ENCODE peak calls at places on chromosomes 7 and 10, in six cellular contexts. N is adrenal gland, I is sigmoid colon, E is kidney epithelial cell, K is heart left ventricle, M is MM.1S. J is an unnamed sample.

GRCh38 chr10:90561666-90562065 is 296.2 kb downstream of the HTR7 start:
- DNase-seq in N (no peak), I (no peak), K (no peak), M (no peak), E (no peak), J (no peak)

GRCh38 chr7:2247141-2247985 is 5.3 kb downstream of the NUDT1 start:
- DNase-seq in M (no peak), I (no peak), E (no peak), N (no peak), K (no peak), J (no peak)

GRCh38 chr7:18524248-18524647 is 28.7 kb downstream of the HDAC9 start:
- DNase-seq in N (no peak), M (no peak), E (no peak), K (no peak), I (no peak), J (no peak)

GRCh38 chr7:22630069-22630468 is 96.9 kb upstream of the IL6 start:
- DNase-seq in K (no peak), N (no peak), I (no peak), E (no peak), M (no peak), J (no peak)

GRCh38 chr10:22230331-22230833 is 12.6 kb upstream of the EBLN1 start:
- DNase-seq in I (no peak), E (no peak), N (no peak), M (peak), K (no peak), J (peak)

GRCh38 chr7:149776305-149776704 is 2.9 kb upstream of the ZNF467 start:
- DNase-seq in N (peak), M (no peak), K (peak), I (peak), E (no peak), J (no peak)

GRCh38 chr10:48468130-48468790 is 136.6 kb downstream of the ARHGAP22 start:
- DNase-seq in M (no peak), I (no peak), E (no peak), N (no peak), K (no peak), J (no peak)

GRCh38 chr10:78913219-78914059 is 155.3 kb upstream of the ZMIZ1 start:
- DNase-seq in N (no peak), E (no peak), K (no peak), I (no peak), M (no peak), J (no peak)

GRCh38 chr7:112052507-112052906 is 153.7 kb downstream of the DOCK4 start:
- DNase-seq in N (no peak), E (no peak), M (no peak), K (no peak), I (no peak), J (no peak)

GRCh38 chr7:5479133-5479745 is 55.6 kb upstream of the TNRC18 start:
- DNase-seq in I (no peak), E (no peak), M (no peak), K (no peak), N (no peak), J (peak)

GRCh38 chr10:21624951-21625350 is 90.9 kb downstream of the MLLT10 start:
- DNase-seq in K (no peak), N (no peak), E (no peak), I (no peak), M (no peak), J (no peak)

GRCh38 chr7:152202056-152202455 is 176.6 kb downstream of the GALNT11 start:
- DNase-seq in K (no peak), N (no peak), E (no peak), I (no peak), M (no peak), J (no peak)

GRCh38 chr7:152521420-152522337 is 85.9 kb upstream of the KMT2C start:
- DNase-seq in M (no peak), K (no peak), N (peak), I (no peak), E (no peak), J (no peak)

GRCh38 chr7:96408881-96409280 is 87.0 kb upstream of the SLC25A13 start:
- DNase-seq in K (peak), E (no peak), M (no peak), I (no peak), N (no peak), J (no peak)

GRCh38 chr10:26156019-26156418 is 60.6 kb upstream of the GAD2 start:
- DNase-seq in N (no peak), K (no peak), E (no peak), M (no peak), I (no peak), J (no peak)

GRCh38 chr10:98664329-98665042 is 217.8 kb upstream of the HPS1 start:
- DNase-seq in E (no peak), K (peak), I (no peak), N (peak), M (peak), J (peak)

GRCh38 chr10:33459597-33459996 is 125.1 kb upstream of the NRP1 start:
- DNase-seq in M (no peak), N (no peak), E (no peak), K (no peak), I (no peak), J (no peak)

GRCh38 chr10:24209421-24209770 is 458 bp downstream of the KIAA1217 start:
- DNase-seq in E (no peak), M (peak), N (peak), K (no peak), I (no peak), J (peak)

GRCh38 chr7:36723951-36724664 is at the start of gene AOAH:
- DNase-seq in I (peak), E (no peak), N (peak), K (peak), M (peak), J (no peak)

GRCh38 chr10:112243713-112244112 is 39.5 kb upstream of the TECTB start:
- DNase-seq in M (no peak), K (no peak), N (no peak), I (no peak), E (no peak), J (no peak)

GRCh38 chr10:110508389-110508788 is 10.7 kb downstream of the DUSP5 start:
- DNase-seq in E (no peak), I (peak), K (no peak), M (no peak), N (no peak), J (no peak)

GRCh38 chr10:110008518-110009339 is 945 bp downstream of the ADD3 start:
- DNase-seq in M (peak), I (no peak), E (no peak), K (no peak), N (peak), J (no peak)

GRCh38 chr10:69307434-69307833 is 29.1 kb downstream of the HK1 start:
- DNase-seq in M (no peak), E (no peak), N (no peak), K (no peak), I (no peak), J (no peak)

GRCh38 chr7:27210441-27211083 is 10.7 kb upstream of the HOXA13 start:
- DNase-seq in N (peak), M (no peak), I (peak), E (no peak), K (no peak), J (no peak)

GRCh38 chr10:73650537-73651331 is 5.1 kb downstream of the SYNPO2L start:
- DNase-seq in N (no peak), E (no peak), M (peak), K (peak), I (no peak), J (no peak)

GRCh38 chr7:98733036-98733435 is 116.0 kb downstream of the NPTX2 start:
- DNase-seq in E (no peak), I (no peak), N (no peak), M (peak), K (no peak), J (no peak)

DNA sequence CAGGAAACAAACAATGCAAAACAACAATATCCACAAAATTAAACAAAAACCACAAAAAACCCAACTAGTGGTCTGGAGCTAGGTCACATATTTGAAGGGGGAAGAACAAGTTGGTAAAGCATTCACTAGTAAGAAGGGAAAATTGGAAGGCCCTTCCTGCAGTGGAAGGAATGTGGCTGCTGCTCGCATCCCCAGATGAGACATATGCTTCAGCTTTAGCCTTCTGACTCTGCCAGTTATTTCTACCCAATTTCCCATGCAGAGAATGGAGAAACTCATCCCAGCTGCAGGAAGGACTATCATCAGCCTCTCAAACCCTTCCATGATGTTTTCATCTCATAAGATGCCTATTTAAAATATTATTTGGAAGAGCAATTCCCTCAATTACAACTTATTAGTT is 176.6 kb downstream of the BMPER start:
- DNase-seq in I (no peak), K (no peak), N (no peak), M (no peak), E (no peak), J (no peak)
- TF ChIP-seq CTCF in I (no peak), K (no peak), N (no peak), M (no peak), E (no peak), J (no peak)

GRCh38 chr7:100887955-100888481 is 1.5 kb downstream of the UFSP1 start:
- DNase-seq in E (no peak), M (no peak), K (no peak), N (no peak), I (no peak), J (no peak)
- H3K4me3 ChIP-seq in E (no peak), M (no peak), K (no peak), N (no peak), I (no peak), J (peak)

GRCh38 chr10:125627646-125628045 is 55.3 kb downstream of the TEX36 start:
- DNase-seq in N (no peak), K (no peak), I (no peak), M (no peak), E (no peak), J (no peak)

GRCh38 chr10:125626671-125627070 is 56.3 kb downstream of the TEX36 start:
- DNase-seq in N (no peak), E (no peak), M (no peak), I (no peak), K (no peak), J (no peak)

GRCh38 chr10:125628251-125629049 is 54.5 kb downstream of the TEX36 start:
- DNase-seq in K (no peak), N (no peak), M (no peak), I (no peak), E (no peak), J (no peak)

GRCh38 chr10:125631806-125632205 is 51.2 kb downstream of the TEX36 start:
- DNase-seq in E (no peak), N (no peak), I (no peak), M (no peak), K (no peak), J (no peak)

GRCh38 chr10:125629758-125630376 is 53.1 kb downstream of the TEX36 start:
- DNase-seq in K (no peak), N (no peak), M (peak), I (no peak), E (peak), J (no peak)
- TF ChIP-seq CTCF in K (no peak), N (no peak), M (peak), I (peak), E (peak), J (peak)

DNA sequence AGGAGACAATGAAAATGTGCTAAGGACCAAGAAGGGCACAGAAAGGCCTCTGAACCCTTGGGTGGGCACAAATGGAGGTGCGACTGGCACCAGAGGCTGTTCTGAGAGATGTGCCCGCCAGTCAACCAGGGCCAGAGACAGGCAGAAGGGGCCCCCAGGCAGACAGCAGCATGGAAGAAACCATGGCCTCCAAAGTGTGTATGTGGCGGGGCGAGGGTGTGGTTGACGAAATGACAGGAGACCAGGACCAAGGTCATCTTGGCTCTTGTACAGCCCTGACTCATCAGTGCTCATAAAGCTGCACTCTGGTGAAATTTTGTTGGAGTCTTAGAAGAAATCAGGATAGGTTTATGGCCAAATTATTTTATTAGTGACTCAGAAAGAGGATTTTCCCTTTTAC is 4.0 kb upstream of the MRPS24 start:
- DNase-seq in M (no peak), I (peak), E (no peak), K (no peak), N (peak), J (peak)
- H3K4me3 ChIP-seq in M (no peak), I (no peak), E (no peak), K (no peak), N (no peak), J (no peak)

DNA sequence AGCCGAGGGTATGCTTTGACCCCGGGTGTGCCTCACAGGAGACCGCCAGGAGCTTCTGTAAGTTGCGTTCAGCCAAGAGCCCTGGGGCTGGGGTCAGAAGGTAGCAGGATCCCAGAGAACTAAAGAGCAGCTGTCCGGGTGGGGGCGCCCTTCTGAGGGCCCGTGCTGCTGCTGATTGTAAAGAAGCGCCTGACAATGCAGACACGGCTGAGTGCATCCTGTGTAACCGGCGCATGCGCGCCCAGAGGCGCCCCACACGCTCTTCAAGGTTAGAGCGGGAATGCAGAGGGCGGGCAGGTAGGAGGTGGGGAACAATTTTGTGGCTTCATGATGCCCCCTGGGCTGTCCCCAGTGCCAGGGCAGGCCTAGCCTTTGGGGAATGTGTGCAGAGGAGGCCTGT is 210.2 kb upstream of the CTBP2 start:
- DNase-seq in K (no peak), I (no peak), N (no peak), M (no peak), E (no peak), J (no peak)
- TF ChIP-seq CTCF in K (no peak), I (no peak), N (no peak), M (no peak), E (peak), J (no peak)

J was measured in HFF-Myc.